ENCODE peak calls at places on chromosomes 11 and 22, in eight cellular contexts. One of them, this sample, is unnamed.

GRCh38 chr11:130816516-130816915 is 99.8 kb downstream of the SNX19 start:
- DNase-seq in AG04450: no peak
- DNase-seq in BE2C: no peak
- DNase-seq in NCI-H446 treated with DMSO at 0.1 percent for 48 hours: no peak
- DNase-seq in brain microvascular endothelial cell: no peak
- DNase-seq in CD8-positive, alpha-beta memory T cell: no peak
- DNase-seq in K562: no peak
- DNase-seq in stimulated activated naive CD8-positive, alpha-beta T cell treated with anti-CD3 and anti-CD28 coated beads, Interleukin-15, Interleukin-2, amounts not matched to agents 100 U/mL and 50 U/mL, for 24 hours: no peak
- DNase-seq in this sample: no peak

GRCh38 chr11:14882196-14882595 is 9.8 kb downstream of the CYP2R1 start:
- DNase-seq in stimulated activated naive CD8-positive, alpha-beta T cell treated with anti-CD3 and anti-CD28 coated beads, Interleukin-15, Interleukin-2, amounts not matched to agents 100 U/mL and 50 U/mL, for 24 hours: no peak
- DNase-seq in CD8-positive, alpha-beta memory T cell: no peak
- DNase-seq in AG04450: no peak
- DNase-seq in NCI-H446 treated with DMSO at 0.1 percent for 48 hours: no peak
- DNase-seq in K562: no peak
- DNase-seq in brain microvascular endothelial cell: no peak
- DNase-seq in BE2C: no peak
- DNase-seq in this sample: no peak

GRCh38 chr22:22753526-22754267 is 109.3 kb downstream of the GGTLC2 start:
- DNase-seq in CD8-positive, alpha-beta memory T cell: peak
- DNase-seq in brain microvascular endothelial cell: peak
- DNase-seq in NCI-H446 treated with DMSO at 0.1 percent for 48 hours: no peak
- DNase-seq in K562: peak
- DNase-seq in AG04450: no peak
- DNase-seq in stimulated activated naive CD8-positive, alpha-beta T cell treated with anti-CD3 and anti-CD28 coated beads, Interleukin-15, Interleukin-2, amounts not matched to agents 100 U/mL and 50 U/mL, for 24 hours: peak
- DNase-seq in BE2C: peak
- DNase-seq in this sample: peak

GRCh38 chr11:111922803-111923202 is 4.1 kb downstream of the C11orf52 start:
- DNase-seq in CD8-positive, alpha-beta memory T cell: no peak
- DNase-seq in BE2C: no peak
- DNase-seq in stimulated activated naive CD8-positive, alpha-beta T cell treated with anti-CD3 and anti-CD28 coated beads, Interleukin-15, Interleukin-2, amounts not matched to agents 100 U/mL and 50 U/mL, for 24 hours: no peak
- DNase-seq in AG04450: no peak
- DNase-seq in NCI-H446 treated with DMSO at 0.1 percent for 48 hours: no peak
- DNase-seq in brain microvascular endothelial cell: peak
- DNase-seq in K562: no peak
- DNase-seq in this sample: no peak

GRCh38 chr11:120168108-120168959 is 30.4 kb upstream of the TRIM29 start:
- DNase-seq in CD8-positive, alpha-beta memory T cell: no peak
- DNase-seq in BE2C: no peak
- DNase-seq in NCI-H446 treated with DMSO at 0.1 percent for 48 hours: no peak
- DNase-seq in AG04450: no peak
- DNase-seq in K562: no peak
- DNase-seq in brain microvascular endothelial cell: no peak
- DNase-seq in stimulated activated naive CD8-positive, alpha-beta T cell treated with anti-CD3 and anti-CD28 coated beads, Interleukin-15, Interleukin-2, amounts not matched to agents 100 U/mL and 50 U/mL, for 24 hours: no peak
- DNase-seq in this sample: no peak

GRCh38 chr22:23270212-23270733 is 90.0 kb downstream of the BCR start:
- DNase-seq in NCI-H446 treated with DMSO at 0.1 percent for 48 hours: no peak
- DNase-seq in AG04450: no peak
- DNase-seq in CD8-positive, alpha-beta memory T cell: no peak
- DNase-seq in K562: peak
- DNase-seq in BE2C: no peak
- DNase-seq in brain microvascular endothelial cell: no peak
- DNase-seq in stimulated activated naive CD8-positive, alpha-beta T cell treated with anti-CD3 and anti-CD28 coated beads, Interleukin-15, Interleukin-2, amounts not matched to agents 100 U/mL and 50 U/mL, for 24 hours: no peak
- DNase-seq in this sample: no peak

GRCh38 chr11:94151903-94152677 is 23.4 kb downstream of the PANX1 start:
- DNase-seq in stimulated activated naive CD8-positive, alpha-beta T cell treated with anti-CD3 and anti-CD28 coated beads, Interleukin-15, Interleukin-2, amounts not matched to agents 100 U/mL and 50 U/mL, for 24 hours: peak
- DNase-seq in K562: peak
- DNase-seq in CD8-positive, alpha-beta memory T cell: no peak
- DNase-seq in AG04450: no peak
- DNase-seq in NCI-H446 treated with DMSO at 0.1 percent for 48 hours: peak
- DNase-seq in brain microvascular endothelial cell: peak
- DNase-seq in BE2C: peak
- DNase-seq in this sample: peak

GRCh38 chr22:42625416-42625815 is 10.7 kb upstream of the POLDIP3 start:
- DNase-seq in AG04450: no peak
- DNase-seq in stimulated activated naive CD8-positive, alpha-beta T cell treated with anti-CD3 and anti-CD28 coated beads, Interleukin-15, Interleukin-2, amounts not matched to agents 100 U/mL and 50 U/mL, for 24 hours: no peak
- DNase-seq in BE2C: no peak
- DNase-seq in brain microvascular endothelial cell: no peak
- DNase-seq in CD8-positive, alpha-beta memory T cell: no peak
- DNase-seq in NCI-H446 treated with DMSO at 0.1 percent for 48 hours: no peak
- DNase-seq in K562: no peak
- DNase-seq in this sample: no peak

GRCh38 chr11:92845390-92846185 is 123.9 kb upstream of the MTNR1B start:
- DNase-seq in K562: no peak
- DNase-seq in stimulated activated naive CD8-positive, alpha-beta T cell treated with anti-CD3 and anti-CD28 coated beads, Interleukin-15, Interleukin-2, amounts not matched to agents 100 U/mL and 50 U/mL, for 24 hours: no peak
- DNase-seq in NCI-H446 treated with DMSO at 0.1 percent for 48 hours: peak
- DNase-seq in BE2C: peak
- DNase-seq in AG04450: no peak
- DNase-seq in CD8-positive, alpha-beta memory T cell: no peak
- DNase-seq in brain microvascular endothelial cell: no peak
- DNase-seq in this sample: no peak

GRCh38 chr22:24594569-24595120 is 1.8 kb upstream of the LRRC75B start:
- DNase-seq in NCI-H446 treated with DMSO at 0.1 percent for 48 hours: no peak
- DNase-seq in CD8-positive, alpha-beta memory T cell: no peak
- DNase-seq in BE2C: no peak
- DNase-seq in AG04450: no peak
- DNase-seq in stimulated activated naive CD8-positive, alpha-beta T cell treated with anti-CD3 and anti-CD28 coated beads, Interleukin-15, Interleukin-2, amounts not matched to agents 100 U/mL and 50 U/mL, for 24 hours: no peak
- DNase-seq in K562: no peak
- DNase-seq in brain microvascular endothelial cell: no peak
- DNase-seq in this sample: no peak

GRCh38 chr22:49208768-49209252 is 618.9 kb downstream of the BRD1 start:
- DNase-seq in K562: peak
- DNase-seq in NCI-H446 treated with DMSO at 0.1 percent for 48 hours: no peak
- DNase-seq in CD8-positive, alpha-beta memory T cell: no peak
- DNase-seq in BE2C: no peak
- DNase-seq in brain microvascular endothelial cell: no peak
- DNase-seq in stimulated activated naive CD8-positive, alpha-beta T cell treated with anti-CD3 and anti-CD28 coated beads, Interleukin-15, Interleukin-2, amounts not matched to agents 100 U/mL and 50 U/mL, for 24 hours: no peak
- DNase-seq in AG04450: no peak
- DNase-seq in this sample: no peak

GRCh38 chr11:34278708-34279297 is 79.0 kb downstream of the ABTB2 start:
- DNase-seq in stimulated activated naive CD8-positive, alpha-beta T cell treated with anti-CD3 and anti-CD28 coated beads, Interleukin-15, Interleukin-2, amounts not matched to agents 100 U/mL and 50 U/mL, for 24 hours: no peak
- DNase-seq in K562: no peak
- DNase-seq in CD8-positive, alpha-beta memory T cell: no peak
- DNase-seq in BE2C: no peak
- DNase-seq in NCI-H446 treated with DMSO at 0.1 percent for 48 hours: no peak
- DNase-seq in AG04450: no peak
- DNase-seq in brain microvascular endothelial cell: no peak
- DNase-seq in this sample: no peak

GRCh38 chr11:130131957-130132850 is 27.4 kb upstream of the ST14 start:
- DNase-seq in stimulated activated naive CD8-positive, alpha-beta T cell treated with anti-CD3 and anti-CD28 coated beads, Interleukin-15, Interleukin-2, amounts not matched to agents 100 U/mL and 50 U/mL, for 24 hours: peak
- DNase-seq in BE2C: peak
- DNase-seq in AG04450: peak
- DNase-seq in NCI-H446 treated with DMSO at 0.1 percent for 48 hours: peak
- DNase-seq in K562: peak
- DNase-seq in brain microvascular endothelial cell: peak
- DNase-seq in CD8-positive, alpha-beta memory T cell: peak
- DNase-seq in this sample: peak

GRCh38 chr22:48866906-48867597 is 960.6 kb downstream of the BRD1 start:
- DNase-seq in CD8-positive, alpha-beta memory T cell: no peak
- DNase-seq in K562: no peak
- DNase-seq in brain microvascular endothelial cell: no peak
- DNase-seq in NCI-H446 treated with DMSO at 0.1 percent for 48 hours: no peak
- DNase-seq in stimulated activated naive CD8-positive, alpha-beta T cell treated with anti-CD3 and anti-CD28 coated beads, Interleukin-15, Interleukin-2, amounts not matched to agents 100 U/mL and 50 U/mL, for 24 hours: no peak
- DNase-seq in AG04450: no peak
- DNase-seq in BE2C: no peak
- DNase-seq in this sample: no peak

GRCh38 chr22:21051836-21052400 is 6.2 kb downstream of the LRRC74B start:
- DNase-seq in BE2C: no peak
- DNase-seq in AG04450: no peak
- DNase-seq in CD8-positive, alpha-beta memory T cell: no peak
- DNase-seq in stimulated activated naive CD8-positive, alpha-beta T cell treated with anti-CD3 and anti-CD28 coated beads, Interleukin-15, Interleukin-2, amounts not matched to agents 100 U/mL and 50 U/mL, for 24 hours: no peak
- DNase-seq in brain microvascular endothelial cell: no peak
- DNase-seq in K562: no peak
- DNase-seq in NCI-H446 treated with DMSO at 0.1 percent for 48 hours: no peak
- DNase-seq in this sample: no peak

GRCh38 chr11:111225871-111226270 is 19.7 kb upstream of the POU2AF2 start:
- DNase-seq in NCI-H446 treated with DMSO at 0.1 percent for 48 hours: peak
- DNase-seq in AG04450: no peak
- DNase-seq in BE2C: no peak
- DNase-seq in CD8-positive, alpha-beta memory T cell: no peak
- DNase-seq in stimulated activated naive CD8-positive, alpha-beta T cell treated with anti-CD3 and anti-CD28 coated beads, Interleukin-15, Interleukin-2, amounts not matched to agents 100 U/mL and 50 U/mL, for 24 hours: no peak
- DNase-seq in K562: no peak
- DNase-seq in brain microvascular endothelial cell: no peak
- DNase-seq in this sample: no peak

GRCh38 chr11:104332110-104332509 is 168.2 kb upstream of the PDGFD start:
- DNase-seq in NCI-H446 treated with DMSO at 0.1 percent for 48 hours: no peak
- DNase-seq in BE2C: peak
- DNase-seq in K562: peak
- DNase-seq in CD8-positive, alpha-beta memory T cell: no peak
- DNase-seq in AG04450: no peak
- DNase-seq in stimulated activated naive CD8-positive, alpha-beta T cell treated with anti-CD3 and anti-CD28 coated beads, Interleukin-15, Interleukin-2, amounts not matched to agents 100 U/mL and 50 U/mL, for 24 hours: no peak
- DNase-seq in brain microvascular endothelial cell: no peak
- DNase-seq in this sample: no peak

GRCh38 chr11:32148824-32149223 is 58.0 kb downstream of the RCN1 start:
- DNase-seq in AG04450: no peak
- DNase-seq in stimulated activated naive CD8-positive, alpha-beta T cell treated with anti-CD3 and anti-CD28 coated beads, Interleukin-15, Interleukin-2, amounts not matched to agents 100 U/mL and 50 U/mL, for 24 hours: no peak
- DNase-seq in BE2C: no peak
- DNase-seq in NCI-H446 treated with DMSO at 0.1 percent for 48 hours: no peak
- DNase-seq in brain microvascular endothelial cell: no peak
- DNase-seq in CD8-positive, alpha-beta memory T cell: no peak
- DNase-seq in K562: no peak
- DNase-seq in this sample: no peak

GRCh38 chr11:106288988-106289387 is 211.5 kb downstream of the AASDHPPT start:
- DNase-seq in brain microvascular endothelial cell: no peak
- DNase-seq in NCI-H446 treated with DMSO at 0.1 percent for 48 hours: no peak
- DNase-seq in K562: no peak
- DNase-seq in CD8-positive, alpha-beta memory T cell: no peak
- DNase-seq in stimulated activated naive CD8-positive, alpha-beta T cell treated with anti-CD3 and anti-CD28 coated beads, Interleukin-15, Interleukin-2, amounts not matched to agents 100 U/mL and 50 U/mL, for 24 hours: no peak
- DNase-seq in AG04450: no peak
- DNase-seq in BE2C: no peak
- DNase-seq in this sample: no peak

GRCh38 chr11:77374108-77374507 is 72.6 kb upstream of the GDPD4 start:
- DNase-seq in K562: no peak
- DNase-seq in AG04450: no peak
- DNase-seq in CD8-positive, alpha-beta memory T cell: no peak
- DNase-seq in NCI-H446 treated with DMSO at 0.1 percent for 48 hours: no peak
- DNase-seq in stimulated activated naive CD8-positive, alpha-beta T cell treated with anti-CD3 and anti-CD28 coated beads, Interleukin-15, Interleukin-2, amounts not matched to agents 100 U/mL and 50 U/mL, for 24 hours: no peak
- DNase-seq in BE2C: no peak
- DNase-seq in brain microvascular endothelial cell: peak
- DNase-seq in this sample: no peak

GRCh38 chr11:75536786-75537629 is 11.3 kb upstream of the GDPD5 start:
- DNase-seq in AG04450: no peak
- DNase-seq in CD8-positive, alpha-beta memory T cell: no peak
- DNase-seq in brain microvascular endothelial cell: no peak
- DNase-seq in K562: peak
- DNase-seq in NCI-H446 treated with DMSO at 0.1 percent for 48 hours: no peak
- DNase-seq in BE2C: no peak
- DNase-seq in stimulated activated naive CD8-positive, alpha-beta T cell treated with anti-CD3 and anti-CD28 coated beads, Interleukin-15, Interleukin-2, amounts not matched to agents 100 U/mL and 50 U/mL, for 24 hours: peak
- DNase-seq in this sample: no peak

GRCh38 chr11:36564376-36565032 is 3.3 kb upstream of the RAG1 start:
- DNase-seq in K562: peak
- DNase-seq in AG04450: peak
- DNase-seq in stimulated activated naive CD8-positive, alpha-beta T cell treated with anti-CD3 and anti-CD28 coated beads, Interleukin-15, Interleukin-2, amounts not matched to agents 100 U/mL and 50 U/mL, for 24 hours: peak
- DNase-seq in CD8-positive, alpha-beta memory T cell: peak
- DNase-seq in BE2C: peak
- DNase-seq in NCI-H446 treated with DMSO at 0.1 percent for 48 hours: peak
- DNase-seq in brain microvascular endothelial cell: peak
- DNase-seq in this sample: peak

GRCh38 chr11:69485337-69486041 is 4.0 kb downstream of the LINC01488 start:
- DNase-seq in brain microvascular endothelial cell: no peak
- DNase-seq in AG04450: no peak
- DNase-seq in stimulated activated naive CD8-positive, alpha-beta T cell treated with anti-CD3 and anti-CD28 coated beads, Interleukin-15, Interleukin-2, amounts not matched to agents 100 U/mL and 50 U/mL, for 24 hours: no peak
- DNase-seq in CD8-positive, alpha-beta memory T cell: no peak
- DNase-seq in NCI-H446 treated with DMSO at 0.1 percent for 48 hours: no peak
- DNase-seq in BE2C: no peak
- DNase-seq in K562: no peak
- DNase-seq in this sample: no peak

GRCh38 chr11:44568706-44569473 is 3.4 kb downstream of the CD82 start:
- DNase-seq in BE2C: no peak
- DNase-seq in stimulated activated naive CD8-positive, alpha-beta T cell treated with anti-CD3 and anti-CD28 coated beads, Interleukin-15, Interleukin-2, amounts not matched to agents 100 U/mL and 50 U/mL, for 24 hours: peak
- DNase-seq in NCI-H446 treated with DMSO at 0.1 percent for 48 hours: no peak
- DNase-seq in CD8-positive, alpha-beta memory T cell: peak
- DNase-seq in AG04450: peak
- DNase-seq in K562: peak
- DNase-seq in brain microvascular endothelial cell: peak
- DNase-seq in this sample: peak

GRCh38 chr11:19100885-19101284 is 16.1 kb upstream of the ZDHHC13 start:
- DNase-seq in brain microvascular endothelial cell: no peak
- DNase-seq in BE2C: no peak
- DNase-seq in NCI-H446 treated with DMSO at 0.1 percent for 48 hours: no peak
- DNase-seq in stimulated activated naive CD8-positive, alpha-beta T cell treated with anti-CD3 and anti-CD28 coated beads, Interleukin-15, Interleukin-2, amounts not matched to agents 100 U/mL and 50 U/mL, for 24 hours: no peak
- DNase-seq in AG04450: no peak
- DNase-seq in K562: no peak
- DNase-seq in CD8-positive, alpha-beta memory T cell: no peak
- DNase-seq in this sample: no peak

GRCh38 chr11:69305885-69306540 is 12.1 kb downstream of the MYEOV start:
- DNase-seq in CD8-positive, alpha-beta memory T cell: no peak
- DNase-seq in K562: no peak
- DNase-seq in NCI-H446 treated with DMSO at 0.1 percent for 48 hours: no peak
- DNase-seq in BE2C: no peak
- DNase-seq in AG04450: no peak
- DNase-seq in brain microvascular endothelial cell: no peak
- DNase-seq in stimulated activated naive CD8-positive, alpha-beta T cell treated with anti-CD3 and anti-CD28 coated beads, Interleukin-15, Interleukin-2, amounts not matched to agents 100 U/mL and 50 U/mL, for 24 hours: no peak
- DNase-seq in this sample: no peak

GRCh38 chr22:46587067-46587471 is 33.1 kb upstream of the GRAMD4 start:
- DNase-seq in brain microvascular endothelial cell: no peak
- DNase-seq in NCI-H446 treated with DMSO at 0.1 percent for 48 hours: no peak
- DNase-seq in K562: no peak
- DNase-seq in CD8-positive, alpha-beta memory T cell: no peak
- DNase-seq in AG04450: no peak
- DNase-seq in stimulated activated naive CD8-positive, alpha-beta T cell treated with anti-CD3 and anti-CD28 coated beads, Interleukin-15, Interleukin-2, amounts not matched to agents 100 U/mL and 50 U/mL, for 24 hours: no peak
- DNase-seq in BE2C: no peak
- DNase-seq in this sample: no peak

GRCh38 chr11:22797081-22797480 is 32.5 kb downstream of the SVIP start:
- DNase-seq in AG04450: no peak
- DNase-seq in K562: no peak
- DNase-seq in CD8-positive, alpha-beta memory T cell: no peak
- DNase-seq in BE2C: no peak
- DNase-seq in NCI-H446 treated with DMSO at 0.1 percent for 48 hours: no peak
- DNase-seq in brain microvascular endothelial cell: no peak
- DNase-seq in stimulated activated naive CD8-positive, alpha-beta T cell treated with anti-CD3 and anti-CD28 coated beads, Interleukin-15, Interleukin-2, amounts not matched to agents 100 U/mL and 50 U/mL, for 24 hours: no peak
- DNase-seq in this sample: no peak

GRCh38 chr11:61609970-61610347 is 29.1 kb upstream of the SYT7 start:
- DNase-seq in brain microvascular endothelial cell: no peak
- DNase-seq in BE2C: peak
- DNase-seq in stimulated activated naive CD8-positive, alpha-beta T cell treated with anti-CD3 and anti-CD28 coated beads, Interleukin-15, Interleukin-2, amounts not matched to agents 100 U/mL and 50 U/mL, for 24 hours: no peak
- DNase-seq in CD8-positive, alpha-beta memory T cell: no peak
- DNase-seq in K562: no peak
- DNase-seq in NCI-H446 treated with DMSO at 0.1 percent for 48 hours: no peak
- DNase-seq in AG04450: no peak
- DNase-seq in this sample: peak

GRCh38 chr11:103662880-103663279 is 373.6 kb upstream of the DDI1 start:
- DNase-seq in NCI-H446 treated with DMSO at 0.1 percent for 48 hours: no peak
- DNase-seq in BE2C: no peak
- DNase-seq in stimulated activated naive CD8-positive, alpha-beta T cell treated with anti-CD3 and anti-CD28 coated beads, Interleukin-15, Interleukin-2, amounts not matched to agents 100 U/mL and 50 U/mL, for 24 hours: no peak
- DNase-seq in brain microvascular endothelial cell: no peak
- DNase-seq in CD8-positive, alpha-beta memory T cell: no peak
- DNase-seq in AG04450: no peak
- DNase-seq in K562: no peak
- DNase-seq in this sample: no peak